ENCODE peak calls at places on chromosomes 7 and 10, in seven cellular contexts. F is HCT116, G is breast epithelium, M is transverse colon, A is Panc1, W is stomach, Q is GM23338. L is an unnamed sample.
A peak's percentile ranks its signal among the peaks of the same experiment; 100 is the strongest.

GRCh38 chr10:29081231-29081630 is 207.6 kb upstream of the LYZL1 start:
- DNase-seq in F (no peak), G (no peak), M (no peak), A (no peak), W (no peak), Q (no peak), L (no peak)

GRCh38 chr10:6239213-6239991 is 36.7 kb downstream of the PFKFB3 start:
- DNase-seq in F (peak; percentile 91), G (peak; percentile 81), M (peak; percentile 42), A (peak; percentile 62), W (peak; percentile 42), Q (no peak), L (no peak)

GRCh38 chr10:43038783-43039628 is 37.9 kb upstream of the RET start:
- DNase-seq in F (no peak), G (peak; percentile 33), M (no peak), A (no peak), W (no peak), Q (no peak), L (no peak)

GRCh38 chr7:81111358-81111757 is 192.5 kb upstream of the SEMA3C start:
- DNase-seq in F (peak; percentile 13), G (no peak), M (no peak), A (peak; percentile 84), W (no peak), Q (no peak), L (no peak)

GRCh38 chr7:100620804-100621203 is 8.5 kb downstream of the MOSPD3 start:
- DNase-seq in F (no peak), G (no peak), M (no peak), A (no peak), W (no peak), Q (no peak), L (no peak)

GRCh38 chr10:49442863-49443262 is 47.0 kb upstream of the DRGX start:
- DNase-seq in F (no peak), G (no peak), M (no peak), A (no peak), W (no peak), Q (no peak), L (no peak)

GRCh38 chr10:75062191-75062849 is 49.1 kb upstream of the SAMD8 start:
- DNase-seq in F (no peak), G (no peak), M (no peak), A (no peak), W (no peak), Q (no peak), L (no peak)

GRCh38 chr10:122054046-122055025 is 65.4 kb downstream of the TACC2 start:
- DNase-seq in F (peak; percentile 57), G (peak; percentile 60), M (peak; percentile 60), A (no peak), W (peak; percentile 54), Q (peak; percentile 83), L (no peak)

GRCh38 chr7:116953372-116953726 is at the start of gene ST7:
- DNase-seq in F (peak; percentile 42), G (peak; percentile 65), M (peak; percentile 64), A (peak; percentile 60), W (peak; percentile 63), Q (peak; percentile 63), L (no peak)

GRCh38 chr7:22969010-22969431 is 44.9 kb downstream of the HYCC1 start:
- DNase-seq in F (no peak), G (no peak), M (no peak), A (no peak), W (no peak), Q (no peak), L (no peak)

GRCh38 chr10:63434866-63435854 is 30.6 kb downstream of the JMJD1C start:
- DNase-seq in F (no peak), G (no peak), M (no peak), A (no peak), W (no peak), Q (no peak), L (no peak)

GRCh38 chr10:615583-616152 is 73.8 kb downstream of the DIP2C start:
- DNase-seq in F (no peak), G (no peak), M (no peak), A (no peak), W (no peak), Q (no peak), L (no peak)

GRCh38 chr7:3005257-3005656 is 38.4 kb downstream of the CARD11 start:
- DNase-seq in F (no peak), G (peak; percentile 2), M (no peak), A (no peak), W (no peak), Q (no peak), L (peak; percentile 22)

GRCh38 chr7:104931181-104931781 is 82.7 kb upstream of the KMT2E start:
- DNase-seq in F (no peak), G (no peak), M (peak; percentile 56), A (no peak), W (peak; percentile 90), Q (peak; percentile 9), L (no peak)

GRCh38 chr10:103838851-103839512 is 16.4 kb downstream of the SH3PXD2A start:
- DNase-seq in F (no peak), G (no peak), M (no peak), A (no peak), W (no peak), Q (no peak), L (no peak)

GRCh38 chr10:4867109-4867519 is 41.1 kb downstream of the AKR1E2 start:
- DNase-seq in F (no peak), G (no peak), M (no peak), A (no peak), W (no peak), Q (no peak), L (no peak)

GRCh38 chr10:4868357-4868657 is 42.3 kb downstream of the AKR1E2 start:
- DNase-seq in F (no peak), G (no peak), M (no peak), A (no peak), W (no peak), Q (no peak), L (no peak)

GRCh38 chr10:4865945-4866661 is 40.1 kb downstream of the AKR1E2 start:
- DNase-seq in F (no peak), G (no peak), M (no peak), A (no peak), W (no peak), Q (no peak), L (peak; percentile 13)

GRCh38 chr10:4867520-4868356 is 41.7 kb downstream of the AKR1E2 start:
- DNase-seq in F (no peak), G (no peak), M (no peak), A (no peak), W (no peak), Q (no peak), L (peak; percentile 13)
- TF ChIP-seq POLR2AphosphoS5 in F (no peak), G (no peak), M (no peak), A (no peak), W (no peak), Q (no peak), L (no peak)

GRCh38 chr10:89242840-89243586 is 8.6 kb downstream of the LIPA start:
- DNase-seq in F (no peak), G (no peak), M (no peak), A (no peak), W (no peak), Q (peak; percentile 34), L (no peak)
- H3K27ac ChIP-seq in F (no peak overlapping the region), G (peak overlapping the region; percentile 65), M (peak overlapping the region; percentile 39), A (no peak overlapping the region), W (no peak overlapping the region), Q (peak overlapping the region; percentile 87), L (no peak overlapping the region)

DNA sequence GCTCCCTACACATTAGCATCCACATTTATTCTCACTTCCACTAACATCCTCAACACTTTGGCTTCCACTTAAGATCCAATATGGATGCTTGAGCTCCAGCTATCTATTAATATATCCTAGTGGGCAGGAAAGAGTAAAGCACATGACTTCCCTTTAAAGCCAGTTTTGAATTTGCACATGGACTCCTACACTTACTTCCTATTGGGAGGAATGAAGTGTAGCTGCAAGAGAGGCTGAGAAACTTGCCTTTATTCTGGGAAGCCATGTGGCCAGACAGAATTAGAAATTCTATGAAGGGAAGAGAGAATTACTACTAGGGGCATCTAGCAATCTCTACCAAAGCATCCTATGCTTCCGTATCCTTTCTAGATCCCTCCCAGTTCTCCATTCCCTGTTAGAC is 3.0 kb upstream of the TSPAN14 start:
- DNase-seq in F (no peak), G (no peak), M (no peak), A (no peak), W (no peak), Q (no peak), L (no peak)
- H3K4me1 ChIP-seq in F (peaks cover 26% of the 10 kb centered on the region), G (no peaks in the 10 kb centered on the region), M (peaks cover 18% of the 10 kb centered on the region), A (peaks cover 17% of the 10 kb centered on the region), W (peaks cover 23% of the 10 kb centered on the region), Q (peaks cover 15% of the 10 kb centered on the region), L (peaks cover 27% of the 10 kb centered on the region)

DNA sequence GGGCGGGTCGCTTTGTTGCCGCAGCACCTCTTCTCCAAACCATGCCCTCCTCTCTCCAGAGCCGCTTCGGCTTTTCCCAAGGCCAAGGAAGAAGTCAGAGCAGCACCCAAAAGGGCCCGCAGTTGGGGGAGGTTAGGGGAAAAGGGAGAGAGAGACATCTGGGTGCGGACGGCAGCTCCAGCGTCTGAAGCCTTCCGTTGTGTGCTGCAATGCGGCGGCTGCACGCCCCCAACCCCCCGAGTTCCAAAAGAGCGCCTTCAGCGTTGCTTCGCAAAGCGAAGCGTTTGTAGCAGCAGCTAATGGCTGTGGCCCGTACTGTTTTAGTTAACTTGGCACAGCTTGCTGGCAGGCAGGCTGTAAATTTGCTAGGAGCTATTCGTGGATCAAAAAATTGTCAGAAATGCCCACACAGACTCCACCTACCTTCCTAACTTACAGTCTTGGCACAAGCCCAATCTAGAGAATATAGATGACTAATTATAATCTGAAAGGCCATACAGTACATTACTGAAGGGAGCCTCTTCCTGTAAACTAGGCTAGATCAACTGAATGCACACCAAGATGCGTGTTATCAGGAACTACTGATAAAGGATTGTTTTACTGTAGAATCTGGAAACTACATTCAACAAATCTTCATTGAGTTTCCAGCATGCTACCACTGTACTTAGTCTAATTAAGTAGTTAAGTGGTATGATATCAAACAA is 1.1 kb upstream of the KBTBD2 start:
- DNase-seq in F (peak; percentile 4), G (peak; percentile 58), M (peak; percentile 49), A (no peak), W (peak; percentile 36), Q (peak; percentile 63), L (no peak)
- TF ChIP-seq POLR2AphosphoS5 in F (no peak), G (no peak), M (peak; percentile 3), A (no peak), W (no peak), Q (peak; percentile 9), L (no peak)